ENCODE peak calls at places on chromosomes 1 and 21, in four cellular contexts. One of them, this sample, is unnamed.

GRCh38 chr1:178192686-178193085 is 98.8 kb downstream of the RASAL2 start:
- DNase-seq in A549: peak; percentile 87
- DNase-seq in fibroblast of pulmonary artery: peak; percentile 91
- DNase-seq in choroid plexus epithelial cell: peak; percentile 84
- DNase-seq in this sample: peak; percentile 82

GRCh38 chr21:29514652-29515247 is 216.0 kb downstream of the BACH1 start:
- DNase-seq in choroid plexus epithelial cell: no peak
- DNase-seq in A549: no peak
- DNase-seq in fibroblast of pulmonary artery: no peak
- DNase-seq in this sample: no peak

GRCh38 chr1:230730979-230731378 is 16.2 kb upstream of the CAPN9 start:
- DNase-seq in A549: no peak
- DNase-seq in fibroblast of pulmonary artery: no peak
- DNase-seq in choroid plexus epithelial cell: no peak
- DNase-seq in this sample: no peak

GRCh38 chr1:203930343-203930742 is 68.9 kb downstream of the SNRPE start:
- DNase-seq in choroid plexus epithelial cell: peak; percentile 86
- DNase-seq in A549: no peak
- DNase-seq in fibroblast of pulmonary artery: peak; percentile 71
- DNase-seq in this sample: peak; percentile 58

GRCh38 chr1:229023651-229024295 is 247.1 kb upstream of the RAB4A start:
- DNase-seq in fibroblast of pulmonary artery: no peak
- DNase-seq in choroid plexus epithelial cell: no peak
- DNase-seq in A549: no peak
- DNase-seq in this sample: no peak

GRCh38 chr1:25926731-25927496 is 20.7 kb upstream of the STMN1 start:
- DNase-seq in choroid plexus epithelial cell: no peak
- DNase-seq in fibroblast of pulmonary artery: no peak
- DNase-seq in A549: no peak
- DNase-seq in this sample: no peak

GRCh38 chr1:53592521-53592982 is 133.4 kb downstream of the DMRTB1 start:
- DNase-seq in fibroblast of pulmonary artery: peak; percentile 65
- DNase-seq in choroid plexus epithelial cell: peak; percentile 91
- DNase-seq in A549: peak; percentile 10
- DNase-seq in this sample: peak; percentile 69

GRCh38 chr1:220453371-220453770 is 74.6 kb upstream of the MARK1 start:
- DNase-seq in choroid plexus epithelial cell: no peak
- DNase-seq in fibroblast of pulmonary artery: no peak
- DNase-seq in A549: no peak
- DNase-seq in this sample: no peak

GRCh38 chr1:230066036-230066435 is 1.0 kb upstream of the GALNT2 start:
- DNase-seq in fibroblast of pulmonary artery: no peak
- DNase-seq in A549: no peak
- DNase-seq in choroid plexus epithelial cell: no peak
- DNase-seq in this sample: no peak

GRCh38 chr21:29365636-29366305 is 67.0 kb downstream of the BACH1 start:
- DNase-seq in A549: no peak
- DNase-seq in fibroblast of pulmonary artery: no peak
- DNase-seq in choroid plexus epithelial cell: no peak
- DNase-seq in this sample: no peak

GRCh38 chr21:28518620-28519019 is 474.1 kb downstream of the LTN1 start:
- DNase-seq in A549: no peak
- DNase-seq in fibroblast of pulmonary artery: peak; percentile 36
- DNase-seq in choroid plexus epithelial cell: no peak
- DNase-seq in this sample: no peak

GRCh38 chr1:97827887-97828286 is 92.9 kb downstream of the DPYD start:
- DNase-seq in A549: no peak
- DNase-seq in fibroblast of pulmonary artery: no peak
- DNase-seq in choroid plexus epithelial cell: no peak
- DNase-seq in this sample: peak; percentile 46

GRCh38 chr1:44442791-44443190 is 37.7 kb downstream of the RNF220 start:
- DNase-seq in choroid plexus epithelial cell: peak; percentile 33
- DNase-seq in fibroblast of pulmonary artery: no peak
- DNase-seq in A549: no peak
- DNase-seq in this sample: no peak

GRCh38 chr1:172344444-172344843 is 76.0 kb upstream of the C1orf105 start:
- DNase-seq in choroid plexus epithelial cell: no peak
- DNase-seq in A549: no peak
- DNase-seq in fibroblast of pulmonary artery: no peak
- DNase-seq in this sample: no peak

GRCh38 chr1:84225636-84226035 is 75.9 kb upstream of the SAMD13 start:
- DNase-seq in fibroblast of pulmonary artery: peak; percentile 43
- DNase-seq in A549: no peak
- DNase-seq in choroid plexus epithelial cell: no peak
- DNase-seq in this sample: no peak

GRCh38 chr1:117171900-117172501 is 38.7 kb downstream of the VTCN1 start:
- DNase-seq in A549: no peak
- DNase-seq in choroid plexus epithelial cell: peak; percentile 81
- DNase-seq in fibroblast of pulmonary artery: peak; percentile 93
- DNase-seq in this sample: peak; percentile 94

GRCh38 chr1:159923203-159924024 is 1.9 kb downstream of the TAGLN2 start:
- DNase-seq in choroid plexus epithelial cell: peak; percentile 95
- DNase-seq in fibroblast of pulmonary artery: peak; percentile 93
- DNase-seq in A549: peak; percentile 88
- DNase-seq in this sample: peak; percentile 85

GRCh38 chr1:27601321-27601770 is 2.6 kb downstream of the AHDC1 start:
- DNase-seq in choroid plexus epithelial cell: no peak
- DNase-seq in fibroblast of pulmonary artery: no peak
- DNase-seq in A549: no peak
- DNase-seq in this sample: no peak

GRCh38 chr1:27598902-27599528 is 4.9 kb downstream of the AHDC1 start:
- DNase-seq in fibroblast of pulmonary artery: peak; percentile 84
- DNase-seq in A549: no peak
- DNase-seq in choroid plexus epithelial cell: peak; percentile 82
- DNase-seq in this sample: peak; percentile 82

GRCh38 chr1:27600500-27601175 is 3.3 kb downstream of the AHDC1 start:
- DNase-seq in choroid plexus epithelial cell: peak; percentile 53
- DNase-seq in A549: no peak
- DNase-seq in fibroblast of pulmonary artery: peak; percentile 58
- DNase-seq in this sample: no peak

GRCh38 chr1:27598288-27598687 is 5.7 kb downstream of the AHDC1 start:
- DNase-seq in choroid plexus epithelial cell: peak; percentile 45
- DNase-seq in A549: no peak
- DNase-seq in fibroblast of pulmonary artery: peak; percentile 60
- DNase-seq in this sample: no peak

DNA sequence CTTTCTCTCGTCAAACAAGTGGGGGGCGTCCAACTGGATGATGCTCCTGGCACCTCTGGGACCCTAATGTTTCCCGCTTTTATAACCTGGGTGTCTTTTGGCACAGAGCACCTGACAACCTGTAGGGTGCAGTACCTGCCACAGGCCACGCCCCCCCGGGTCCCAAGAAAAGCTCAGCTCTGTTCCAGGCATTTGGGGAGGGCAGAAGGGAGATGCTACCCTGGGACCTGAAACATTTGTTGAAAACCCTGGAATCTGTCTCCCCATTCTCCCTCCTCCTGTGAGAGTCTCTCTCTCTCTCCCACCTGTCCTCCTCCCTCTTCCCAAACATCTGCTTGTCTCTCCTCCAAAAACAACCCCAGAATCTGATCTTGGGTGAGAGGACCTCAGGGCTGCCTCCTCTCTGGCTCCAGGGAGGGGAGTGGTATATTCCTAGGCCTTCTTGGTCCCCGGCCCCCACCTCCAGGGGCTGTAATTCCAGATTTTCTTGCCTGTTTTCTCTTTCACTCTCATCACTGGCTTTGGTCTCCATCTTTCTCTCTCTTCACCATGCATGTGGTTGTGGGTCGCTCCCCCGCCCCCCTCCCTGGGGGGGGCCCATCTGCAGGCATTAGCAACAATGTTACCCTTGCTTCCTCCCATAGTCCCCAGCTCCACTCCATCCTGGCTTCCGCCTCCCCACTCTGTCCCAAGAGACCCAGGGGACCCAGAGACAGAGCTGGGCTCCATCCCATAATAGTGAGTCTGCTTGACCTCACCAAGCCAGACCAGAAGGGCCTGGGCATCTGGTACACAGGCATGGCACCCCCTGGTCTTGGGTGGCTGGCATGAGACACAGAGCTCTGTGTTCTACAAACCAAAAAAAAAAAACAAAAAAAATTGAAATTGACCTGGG is 4.1 kb downstream of the AHDC1 start:
- DNase-seq in choroid plexus epithelial cell: no peak
- DNase-seq in A549: no peak
- DNase-seq in fibroblast of pulmonary artery: no peak
- DNase-seq in this sample: no peak
- TF ChIP-seq CTCF in choroid plexus epithelial cell: no peak
- TF ChIP-seq CTCF in A549: no peak
- TF ChIP-seq CTCF in fibroblast of pulmonary artery: no peak
- TF ChIP-seq CTCF in this sample: no peak

DNA sequence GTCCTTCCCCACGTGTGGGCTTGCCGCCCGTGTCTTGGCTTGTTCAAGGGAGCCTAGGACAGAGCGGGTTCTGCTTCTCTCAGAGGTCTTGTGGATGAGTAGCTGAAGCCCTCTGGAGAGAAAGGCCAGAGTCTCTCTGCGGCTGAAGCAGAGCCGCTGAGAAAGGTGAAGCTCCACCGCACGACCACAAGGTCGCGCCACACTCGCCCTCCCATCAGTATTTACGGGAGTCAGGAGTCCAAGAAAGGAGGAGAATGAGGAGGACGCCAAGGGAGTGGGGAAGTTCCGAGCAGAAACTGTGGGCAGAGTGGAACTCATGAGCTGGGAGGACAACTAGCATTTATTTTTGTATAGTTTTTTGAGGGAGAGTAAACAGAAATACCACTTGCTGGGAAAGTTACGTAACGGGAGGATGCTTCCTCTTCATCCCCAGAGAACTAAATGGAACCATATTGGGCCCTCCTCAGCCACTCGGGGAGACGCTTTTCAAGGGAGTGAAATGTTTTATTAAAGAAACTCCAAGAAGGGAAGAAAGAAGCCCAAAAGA is 51.6 kb upstream of the HAO2 start:
- DNase-seq in fibroblast of pulmonary artery: no peak
- DNase-seq in A549: peak; percentile 6
- DNase-seq in choroid plexus epithelial cell: no peak
- DNase-seq in this sample: no peak
- TF ChIP-seq CTCF in fibroblast of pulmonary artery: no peak
- TF ChIP-seq CTCF in A549: no peak
- TF ChIP-seq CTCF in choroid plexus epithelial cell: peak; percentile 52
- TF ChIP-seq CTCF in this sample: no peak

GRCh38 chr1:219173758-219174671 is at the start of gene LYPLAL1:
- DNase-seq in fibroblast of pulmonary artery: peak; percentile 93
- DNase-seq in A549: peak; percentile 90
- DNase-seq in choroid plexus epithelial cell: peak; percentile 96
- DNase-seq in this sample: peak; percentile 72
- TF ChIP-seq CTCF in fibroblast of pulmonary artery: no peak
- TF ChIP-seq CTCF in A549: peak; percentile 26
- TF ChIP-seq CTCF in choroid plexus epithelial cell: no peak
- TF ChIP-seq CTCF in this sample: no peak

GRCh38 chr1:237232501-237232900 is 190.5 kb downstream of the RYR2 start:
- DNase-seq in choroid plexus epithelial cell: no peak
- DNase-seq in fibroblast of pulmonary artery: no peak
- DNase-seq in A549: no peak
- DNase-seq in this sample: no peak
- TF ChIP-seq CTCF in choroid plexus epithelial cell: no peak
- TF ChIP-seq CTCF in fibroblast of pulmonary artery: no peak
- TF ChIP-seq CTCF in A549: no peak
- TF ChIP-seq CTCF in this sample: no peak